ENCODE peak calls at places on chromosomes 3 and 15, in seven cellular contexts. L is HCT116, K is WERI-Rb-1, S is IMR-90, H is endothelial cell of umbilical vein, U is body of pancreas, N is foreskin keratinocyte. Z is an unnamed sample.

GRCh38 chr3:195001961-195002861 is 268.7 kb downstream of the XXYLT1 start:
- DNase-seq in L (peak), K (peak), S (peak), H (peak), U (peak), N (no peak), Z (peak)

GRCh38 chr3:118075873-118076272 is 958.8 kb downstream of the IGSF11 start:
- DNase-seq in L (no peak), K (no peak), S (peak), H (no peak), U (no peak), N (no peak), Z (no peak)

GRCh38 chr3:192494176-192494575 is 233.2 kb downstream of the FGF12 start:
- DNase-seq in L (no peak), K (no peak), S (no peak), H (peak), U (no peak), N (no peak), Z (no peak)

GRCh38 chr15:79680721-79681120 is 216.1 kb downstream of the MTHFS start:
- DNase-seq in L (no peak), K (no peak), S (peak), H (peak), U (no peak), N (peak), Z (peak)

GRCh38 chr15:58873267-58873666 is 60.2 kb downstream of the SLTM start:
- DNase-seq in L (no peak), K (no peak), S (peak), H (no peak), U (no peak), N (no peak), Z (peak)

GRCh38 chr3:4083225-4084015 is 219.7 kb upstream of the SETMAR start:
- DNase-seq in L (no peak), K (peak), S (no peak), H (no peak), U (no peak), N (no peak), Z (no peak)

GRCh38 chr15:55824857-55825613 is 82.1 kb upstream of the PRTG start:
- DNase-seq in L (no peak), K (peak), S (no peak), H (no peak), U (no peak), N (no peak), Z (no peak)

GRCh38 chr3:42118762-42119361 is 27.7 kb downstream of the TRAK1 start:
- DNase-seq in L (peak), K (peak), S (peak), H (peak), U (peak), N (no peak), Z (peak)

GRCh38 chr3:52195823-52196331 is 2.1 kb upstream of the ALAS1 start:
- DNase-seq in L (no peak), K (no peak), S (peak), H (peak), U (no peak), N (no peak), Z (no peak)

GRCh38 chr3:46671541-46672348 is 21.7 kb downstream of the ALS2CL start:
- DNase-seq in L (no peak), K (peak), S (no peak), H (no peak), U (peak), N (no peak), Z (no peak)

GRCh38 chr3:190807719-190808375 is 54.6 kb downstream of the GMNC start:
- DNase-seq in L (no peak), K (no peak), S (no peak), H (no peak), U (peak), N (no peak), Z (no peak)

GRCh38 chr3:156251424-156251823 is 131.0 kb downstream of the KCNAB1 start:
- DNase-seq in L (no peak), K (no peak), S (no peak), H (no peak), U (no peak), N (no peak), Z (no peak)

GRCh38 chr3:193590088-193590856 is 2.7 kb upstream of the OPA1 start:
- DNase-seq in L (peak), K (no peak), S (peak), H (peak), U (no peak), N (peak), Z (peak)

GRCh38 chr3:138479355-138479964 is 45.0 kb downstream of the ESYT3 start:
- DNase-seq in L (peak), K (peak), S (peak), H (peak), U (peak), N (no peak), Z (peak)

GRCh38 chr15:39114690-39115378 is 466.0 kb upstream of the THBS1 start:
- DNase-seq in L (no peak), K (no peak), S (no peak), H (no peak), U (no peak), N (peak), Z (peak)

GRCh38 chr15:95770191-95770590 is 560.3 kb upstream of the NR2F2 start:
- DNase-seq in L (no peak), K (no peak), S (peak), H (peak), U (no peak), N (peak), Z (peak)
- H3K27ac ChIP-seq in L (no peak), K (no peak), S (no peak), H (peak), U (no peak), N (no peak), Z (no peak)

GRCh38 chr15:90987561-90988141 is 6.7 kb downstream of the PRC1 start:
- DNase-seq in L (no peak), K (no peak), S (no peak), H (no peak), U (no peak), N (no peak), Z (no peak)

GRCh38 chr15:90986790-90987507 is 7.4 kb downstream of the PRC1 start:
- DNase-seq in L (no peak), K (no peak), S (no peak), H (no peak), U (no peak), N (no peak), Z (no peak)

GRCh38 chr15:90979582-90979981 is 14.8 kb downstream of the PRC1 start:
- DNase-seq in L (no peak), K (no peak), S (peak), H (no peak), U (no peak), N (no peak), Z (no peak)

GRCh38 chr15:90982135-90982534 is 12.2 kb downstream of the PRC1 start:
- DNase-seq in L (no peak), K (no peak), S (peak), H (no peak), U (no peak), N (no peak), Z (no peak)

DNA sequence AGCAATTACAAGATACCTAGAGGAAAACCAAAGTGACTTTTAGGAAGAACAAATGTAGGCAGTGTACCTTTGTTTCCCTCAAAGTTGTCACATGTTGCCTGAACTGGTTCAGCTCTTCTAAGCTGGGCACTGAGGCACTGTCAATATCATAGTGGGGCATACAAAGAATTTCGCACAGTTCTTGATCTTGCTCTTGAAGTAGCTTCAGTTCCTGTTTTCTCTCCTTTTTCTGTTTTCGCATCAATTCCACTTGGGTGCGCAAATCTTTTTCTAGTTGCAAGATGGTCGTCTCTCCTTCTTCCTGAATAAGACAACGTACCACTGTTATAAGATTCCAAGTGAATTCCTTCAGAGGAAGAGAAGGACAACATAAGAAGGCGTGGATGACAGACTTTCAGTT is 12.7 kb downstream of the PRC1 start:
- DNase-seq in L (no peak), K (no peak), S (no peak), H (no peak), U (no peak), N (no peak), Z (no peak)
- TF ChIP-seq CTCF in L (no peak), K (no peak), S (no peak), H (no peak), U (no peak), N (no peak), Z (no peak)

DNA sequence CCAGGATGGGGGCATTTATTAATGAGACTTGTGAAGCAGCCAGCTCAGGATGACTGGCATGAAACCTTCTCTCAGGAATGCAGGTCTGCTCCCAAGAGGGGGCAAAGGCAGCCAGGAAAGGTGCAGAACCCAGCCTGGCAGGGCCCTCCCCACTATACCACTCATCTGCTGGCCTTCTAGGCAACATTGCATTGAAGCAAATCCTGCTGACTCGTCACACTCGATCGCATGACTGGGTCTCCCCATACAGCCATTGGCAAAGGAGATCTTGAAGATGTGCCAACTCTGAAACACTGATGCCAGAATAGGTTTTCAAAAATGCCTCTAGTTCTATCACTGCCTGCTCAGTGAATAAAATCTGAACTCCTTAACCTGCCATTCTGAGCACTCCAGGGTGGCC is 65.7 kb upstream of the CMTM7 start:
- DNase-seq in L (no peak), K (no peak), S (no peak), H (no peak), U (peak), N (no peak), Z (peak)
- H3K27ac ChIP-seq in L (no peak), K (no peak), S (no peak), H (no peak), U (no peak), N (no peak), Z (no peak)

GRCh38 chr3:114824014-114824413 is 323.1 kb downstream of the ZBTB20 start:
- DNase-seq in L (no peak), K (no peak), S (no peak), H (no peak), U (no peak), N (no peak), Z (no peak)
- TF ChIP-seq CTCF in L (no peak), K (no peak), S (no peak), H (no peak), U (no peak), N (no peak), Z (no peak)

GRCh38 chr3:71498053-71498452 is 85.5 kb downstream of the FOXP1 start:
- DNase-seq in L (no peak), K (no peak), S (no peak), H (no peak), U (no peak), N (no peak), Z (no peak)
- H3K27ac ChIP-seq in L (no peak), K (no peak), S (no peak), H (no peak), U (no peak), N (no peak), Z (no peak)

GRCh38 chr3:37676885-37677284 is 184.8 kb upstream of the CTDSPL start:
- DNase-seq in L (no peak), K (no peak), S (no peak), H (no peak), U (no peak), N (no peak), Z (no peak)
- TF ChIP-seq CTCF in L (no peak), K (no peak), S (no peak), H (no peak), U (no peak), N (no peak), Z (no peak)

DNA sequence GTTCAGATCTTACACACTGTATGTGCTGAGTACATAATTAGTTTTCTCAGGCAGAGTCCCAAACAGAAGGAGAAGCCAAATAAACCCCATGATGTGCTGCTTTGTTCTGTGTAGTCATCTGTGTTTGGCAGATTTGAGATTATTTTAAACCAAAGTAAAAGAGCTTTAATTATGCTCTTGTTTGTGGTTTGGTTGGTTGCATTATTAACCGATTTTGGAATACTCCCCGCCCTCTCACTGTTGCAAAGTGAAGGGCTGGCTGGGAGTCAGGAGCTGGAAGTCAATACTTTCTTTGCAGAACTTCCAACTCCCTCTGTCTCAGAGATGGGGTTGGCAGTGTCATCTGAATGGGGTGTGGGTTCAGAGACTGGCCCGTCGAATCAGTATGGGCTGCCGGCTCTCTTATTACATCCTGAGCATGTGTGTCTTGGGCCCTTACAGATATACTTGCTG is 34.4 kb downstream of the SLCO3A1 start:
- DNase-seq in L (no peak), K (no peak), S (no peak), H (no peak), U (no peak), N (no peak), Z (no peak)
- H3K27ac ChIP-seq in L (no peak), K (no peak), S (no peak), H (no peak), U (no peak), N (peak), Z (no peak)

DNA sequence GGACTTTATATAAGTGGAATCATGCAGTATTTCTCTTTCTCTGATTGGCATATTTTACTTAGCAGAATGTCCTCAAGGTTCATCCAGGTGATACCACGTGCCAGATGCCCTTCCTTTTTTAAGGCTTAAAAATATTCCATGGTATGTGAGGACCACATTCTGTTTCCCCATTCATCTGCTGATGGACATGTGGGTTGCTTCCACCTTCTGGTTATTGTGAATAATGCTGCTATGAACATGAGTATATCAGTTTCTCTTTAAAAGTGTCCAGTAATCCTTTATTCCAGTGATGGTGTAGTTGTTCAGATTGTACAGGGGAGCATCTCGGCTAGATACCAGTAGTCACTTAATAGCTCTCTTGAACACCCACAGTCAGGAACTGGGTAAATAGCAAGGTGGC is 50.4 kb upstream of the ATG7 start:
- DNase-seq in L (no peak), K (no peak), S (no peak), H (no peak), U (no peak), N (no peak), Z (no peak)
- TF ChIP-seq CTCF in L (no peak), K (no peak), S (peak), H (peak), U (no peak), N (peak), Z (no peak)

GRCh38 chr3:176937546-176937945 is 259.7 kb downstream of the TBL1XR1 start:
- DNase-seq in L (no peak), K (no peak), S (peak), H (no peak), U (no peak), N (no peak), Z (no peak)
- H3K27ac ChIP-seq in L (no peak), K (no peak), S (no peak), H (no peak), U (no peak), N (no peak), Z (no peak)